ENCODE peak calls at places on chromosomes 2 and 18, in eight cellular contexts. M is NCI-H2029 treated with DMSO at 0.1 percent for 48 hours; T is GF-D8; G is Kasumi-1; Z is stimulated activated CD4-positive, alpha-beta T cell treated with anti-CD3 and anti-CD28 coated beads, Interleukin-12 subunit alpha, Interleukin-12 subunit beta, amount 100 ng/mL, for 4 hours; N is nephron progenitor cell; Q is NCI-H748 treated with DMSO at 0.1 percent for 48 hours; W is HTR-8/SVneo. E is an unnamed sample.

GRCh38 chr2:58834404-58834803 is 593.3 kb upstream of the FANCL start:
- DNase-seq in M (no peak), Q (no peak), T (no peak), N (peak; percentile 79), G (peak; percentile 54), Z (no peak), W (peak; percentile 8), E (no peak)

GRCh38 chr2:188314314-188315054 is 22.8 kb downstream of the GULP1 start:
- DNase-seq in G (no peak), M (no peak), W (no peak), T (no peak), N (no peak), Q (no peak), Z (no peak), E (no peak)

GRCh38 chr2:240603846-240604245 is 17.3 kb downstream of the CAPN10 start:
- DNase-seq in N (no peak), Z (no peak), M (no peak), T (no peak), Q (no peak), G (no peak), W (no peak), E (no peak)

GRCh38 chr2:179170897-179171296 is 93.7 kb downstream of the SESTD1 start:
- DNase-seq in Q (no peak), N (no peak), M (no peak), W (no peak), Z (no peak), G (peak; percentile 64), T (no peak), E (no peak)

GRCh38 chr2:147569426-147569825 is 275.4 kb upstream of the ACVR2A start:
- DNase-seq in W (no peak), M (no peak), G (no peak), Q (no peak), N (no peak), Z (no peak), T (no peak), E (no peak)

GRCh38 chr2:220847587-220847986 is 724.5 kb downstream of the EPHA4 start:
- DNase-seq in Q (peak; percentile 66), T (no peak), G (no peak), N (no peak), Z (no peak), W (peak; percentile 57), M (no peak), E (no peak)

GRCh38 chr2:197461073-197461472 is 7.7 kb downstream of the COQ10B start:
- DNase-seq in G (no peak), N (no peak), W (no peak), M (no peak), T (no peak), Q (no peak), Z (no peak), E (no peak)

GRCh38 chr18:3069671-3070433 is 56.9 kb upstream of the LPIN2 start:
- DNase-seq in G (no peak), N (no peak), M (no peak), Z (no peak), Q (no peak), T (peak; percentile 46), W (no peak), E (no peak)

GRCh38 chr18:3340682-3341097 is 78.8 kb downstream of the MYL12B start:
- DNase-seq in M (peak; percentile 15), Q (no peak), G (no peak), T (no peak), Z (no peak), W (no peak), N (no peak), E (no peak)

GRCh38 chr2:144331652-144332355 is 188.1 kb downstream of the ZEB2 start:
- DNase-seq in T (peak; percentile 75), Q (no peak), Z (peak; percentile 72), W (peak; percentile 41), G (peak; percentile 90), N (no peak), M (no peak), E (peak; percentile 86)

GRCh38 chr2:52402128-52402527 is 1365.5 kb upstream of the CHAC2 start:
- DNase-seq in N (no peak), M (no peak), Z (no peak), W (no peak), Q (no peak), G (no peak), T (no peak), E (no peak)

GRCh38 chr2:46062637-46063412 is 234.4 kb upstream of the EPAS1 start:
- DNase-seq in W (peak; percentile 85), Q (peak; percentile 53), N (peak; percentile 81), Z (peak; percentile 66), T (no peak), M (peak; percentile 41), G (peak; percentile 64), E (peak; percentile 72)

GRCh38 chr2:52526735-52527134 is 1240.9 kb upstream of the CHAC2 start:
- DNase-seq in N (no peak), Z (no peak), W (no peak), G (no peak), T (no peak), Q (no peak), M (no peak), E (no peak)

GRCh38 chr2:241489080-241489479 is 19.3 kb downstream of the STK25 start:
- DNase-seq in M (no peak), T (no peak), N (no peak), Z (no peak), G (no peak), Q (no peak), W (no peak), E (no peak)

GRCh38 chr2:70672990-70673647 is 94.9 kb downstream of the ADD2 start:
- DNase-seq in Z (no peak), W (no peak), N (peak; percentile 19), T (no peak), Q (no peak), G (no peak), M (no peak), E (no peak)

GRCh38 chr2:43051316-43051715 is 175.1 kb downstream of the ZFP36L2 start:
- DNase-seq in Z (peak; percentile 8), T (no peak), M (no peak), N (no peak), G (no peak), Q (no peak), W (peak; percentile 91), E (no peak)

GRCh38 chr18:63775166-63775730 is at the start of gene SERPINB7:
- DNase-seq in N (no peak), Z (no peak), G (no peak), T (no peak), W (peak; percentile 26), Q (no peak), M (no peak), E (no peak)

GRCh38 chr2:111172666-111173065 is 52.0 kb downstream of the BCL2L11 start:
- DNase-seq in W (no peak), M (no peak), T (no peak), G (no peak), Q (no peak), Z (no peak), N (no peak), E (no peak)

GRCh38 chr2:103161456-103162289 is 399.8 kb downstream of the TMEM182 start:
- DNase-seq in T (no peak), W (peak; percentile 25), Z (no peak), M (peak; percentile 20), N (peak; percentile 42), G (peak; percentile 60), Q (peak; percentile 41), E (no peak)

GRCh38 chr2:47869859-47870258 is 36.4 kb downstream of the FBXO11 start:
- DNase-seq in G (no peak), T (no peak), M (no peak), Z (no peak), W (no peak), Q (no peak), N (no peak), E (no peak)